ENCODE peak calls at places on chromosomes 3 and 15, in five cellular contexts. C is GM13977; V is posterior vena cava; A is stimulated activated CD8-positive, alpha-beta memory T cell treated with anti-CD3 and anti-CD28 coated beads, Interleukin-2, amount 100 ng/mL, for 1 hour; H is renal cortical epithelial cell. K is an unnamed sample.

GRCh38 chr15:31453558-31454318 is 127.1 kb downstream of the KLF13 start:
- DNase-seq in C (no peak), V (peak; percentile 55), A (no peak), H (no peak), K (no peak)

GRCh38 chr3:157447026-157447694 is 10.5 kb downstream of the PTX3 start:
- DNase-seq in C (no peak), V (no peak), A (no peak), H (peak; percentile 59), K (no peak)

GRCh38 chr15:62558640-62559039 is 393.6 kb upstream of the C2CD4B start:
- DNase-seq in C (no peak), V (no peak), A (no peak), H (no peak), K (no peak)

GRCh38 chr3:73719877-73720276 is 95.1 kb upstream of the PDZRN3 start:
- DNase-seq in C (no peak), V (no peak), A (no peak), H (no peak), K (no peak)

GRCh38 chr3:186967686-186968085 is 37.4 kb downstream of the ST6GAL1 start:
- DNase-seq in C (no peak), V (no peak), A (no peak), H (no peak), K (no peak)

GRCh38 chr3:157231071-157231470 is 71.1 kb upstream of the CCNL1 start:
- DNase-seq in C (no peak), V (no peak), A (no peak), H (no peak), K (no peak)

GRCh38 chr3:63034106-63034505 is 158.9 kb upstream of the CADPS start:
- DNase-seq in C (no peak), V (no peak), A (no peak), H (no peak), K (no peak)

GRCh38 chr15:70197945-70198361 is 100.2 kb upstream of the TLE3 start:
- DNase-seq in C (no peak), V (no peak), A (no peak), H (no peak), K (no peak)

GRCh38 chr3:153070153-153070868 is 91.7 kb upstream of the RAP2B start:
- DNase-seq in C (no peak), V (no peak), A (no peak), H (peak; percentile 42), K (no peak)

GRCh38 chr15:75947117-75947516 is 43.4 kb downstream of the FBXO22 start:
- DNase-seq in C (no peak), V (no peak), A (no peak), H (peak; percentile 86), K (no peak)

GRCh38 chr15:64883097-64883581 is 28.6 kb upstream of the ANKDD1A start:
- DNase-seq in C (peak; percentile 75), V (no peak), A (no peak), H (no peak), K (no peak)

GRCh38 chr3:177377166-177377565 is 179.9 kb upstream of the TBL1XR1 start:
- DNase-seq in C (no peak), V (no peak), A (no peak), H (peak; percentile 26), K (no peak)

GRCh38 chr3:186109897-186110803 is 1.3 kb upstream of the ETV5 start:
- DNase-seq in C (no peak), V (peak; percentile 82), A (no peak), H (peak; percentile 53), K (no peak)

GRCh38 chr15:94792166-94792565 is 560.8 kb downstream of the MCTP2 start:
- DNase-seq in C (no peak), V (no peak), A (no peak), H (no peak), K (no peak)

GRCh38 chr3:23686535-23686934 is 119.2 kb upstream of the UBE2E1 start:
- DNase-seq in C (no peak), V (no peak), A (no peak), H (no peak), K (no peak)

GRCh38 chr15:73897441-73898261 is 24.3 kb downstream of the TBC1D21 start:
- DNase-seq in C (peak; percentile 81), V (no peak), A (peak; percentile 11), H (peak; percentile 82), K (peak; percentile 76)

GRCh38 chr3:14925729-14926591 is 21.4 kb upstream of the NR2C2 start:
- DNase-seq in C (peak; percentile 58), V (no peak), A (no peak), H (peak; percentile 72), K (no peak)

GRCh38 chr15:29857196-29857595 is 34.9 kb upstream of the TJP1 start:
- DNase-seq in C (no peak), V (no peak), A (no peak), H (no peak), K (no peak)

GRCh38 chr15:57150066-57150865 is 226.0 kb upstream of the CGNL1 start:
- DNase-seq in C (no peak), V (no peak), A (no peak), H (peak; percentile 45), K (no peak)

GRCh38 chr3:111471851-111472250 is 70.1 kb upstream of the CD96 start:
- DNase-seq in C (no peak), V (no peak), A (no peak), H (no peak), K (no peak)

GRCh38 chr3:47261301-47261700 is 21.3 kb downstream of the KIF9 start:
- DNase-seq in C (no peak), V (peak; percentile 48), A (no peak), H (peak; percentile 25), K (peak; percentile 26)

GRCh38 chr3:103693831-103694230 is 1259.0 kb downstream of the ZPLD1 start:
- DNase-seq in C (no peak), V (no peak), A (no peak), H (no peak), K (no peak)

GRCh38 chr15:73954188-73955145 is 28.2 kb downstream of the LOXL1 start:
- DNase-seq in C (no peak), V (peak; percentile 73), A (no peak), H (no peak), K (peak; percentile 86)

GRCh38 chr3:5205165-5205941 is 17.8 kb downstream of the EDEM1 start:
- DNase-seq in C (peak; percentile 50), V (no peak), A (no peak), H (no peak), K (no peak)

GRCh38 chr15:62849316-62850129 is 193.0 kb upstream of the TPM1 start:
- DNase-seq in C (no peak), V (no peak), A (no peak), H (no peak), K (no peak)

GRCh38 chr15:95884276-95884675 is 446.2 kb upstream of the NR2F2 start:
- DNase-seq in C (no peak), V (no peak), A (no peak), H (peak; percentile 21), K (no peak)

GRCh38 chr3:31840252-31840651 is 140.8 kb downstream of the OSBPL10 start:
- DNase-seq in C (no peak), V (no peak), A (no peak), H (no peak), K (no peak)

GRCh38 chr3:81864273-81864672 is 102.8 kb upstream of the GBE1 start:
- DNase-seq in C (no peak), V (no peak), A (no peak), H (no peak), K (no peak)

GRCh38 chr3:106824856-106825255 is 552.4 kb upstream of the CCDC54 start:
- DNase-seq in C (no peak), V (no peak), A (no peak), H (peak; percentile 90), K (no peak)

GRCh38 chr3:12579919-12580318 is 23.0 kb downstream of the MKRN2 start:
- DNase-seq in C (no peak), V (no peak), A (no peak), H (no peak), K (no peak)

GRCh38 chr3:187736418-187736871 is 8.8 kb downstream of the BCL6 start:
- DNase-seq in C (no peak), V (no peak), A (no peak), H (peak; percentile 93), K (no peak)

GRCh38 chr15:59501531-59502113 is 63.6 kb downstream of the FAM81A start:
- DNase-seq in C (peak; percentile 64), V (no peak), A (no peak), H (peak; percentile 61), K (no peak)

GRCh38 chr3:170865209-170866094 is 4.5 kb downstream of the RPL22L1 start:
- DNase-seq in C (no peak), V (no peak), A (no peak), H (no peak), K (no peak)

GRCh38 chr3:152444029-152444641 is 175.4 kb downstream of the MBNL1 start:
- DNase-seq in C (peak; percentile 16), V (no peak), A (no peak), H (peak; percentile 77), K (no peak)

GRCh38 chr15:39919396-39919739 is 698 bp downstream of the GPR176 start:
- DNase-seq in C (no peak), V (no peak), A (no peak), H (no peak), K (no peak)